ENCODE peak calls at places on chromosome 9, in eight cellular contexts. N is ureter; O is AG09309; Q is T-helper 9 cell; F is posterior cingulate gyrus; C is islet precursor cell; D is fibroblast of lung; B is stimulated activated CD8-positive, alpha-beta memory T cell treated with anti-CD3 and anti-CD28 coated beads, Interleukin-4, amount 100 ng/mL, for 4 hours. M is an unnamed sample.

GRCh38 chr9:134661791-134662142 is 20.2 kb downstream of the COL5A1 start:
- DNase-seq in N (no peak), O (peak; percentile 69), Q (no peak), F (no peak), C (peak; percentile 94), D (peak; percentile 86), B (no peak), M (no peak)

GRCh38 chr9:131461166-131461565 is 41.6 kb upstream of the POMT1 start:
- DNase-seq in N (no peak), O (no peak), Q (no peak), F (no peak), C (no peak), D (no peak), B (no peak), M (no peak)

GRCh38 chr9:134363450-134363849 is 37.2 kb downstream of the RXRA start:
- DNase-seq in N (no peak), O (no peak), Q (no peak), F (no peak), C (no peak), D (no peak), B (no peak), M (no peak)

GRCh38 chr9:87603854-87604490 is 106.3 kb downstream of the DAPK1 start:
- DNase-seq in N (no peak), O (no peak), Q (no peak), F (no peak), C (no peak), D (no peak), B (no peak), M (no peak)

GRCh38 chr9:111400564-111400898 is 70.5 kb upstream of the OR2K2 start:
- DNase-seq in N (no peak), O (no peak), Q (no peak), F (no peak), C (no peak), D (peak; percentile 54), B (no peak), M (no peak)

GRCh38 chr9:79616971-79617370 is 45.2 kb downstream of the TLE4 start:
- DNase-seq in N (no peak), O (no peak), Q (no peak), F (no peak), C (no peak), D (no peak), B (no peak), M (no peak)

GRCh38 chr9:97385626-97386264 is 26.2 kb upstream of the TDRD7 start:
- DNase-seq in N (no peak), O (no peak), Q (no peak), F (no peak), C (no peak), D (no peak), B (no peak), M (no peak)

GRCh38 chr9:134055981-134056461 is 11.8 kb downstream of the BRD3 start:
- DNase-seq in N (peak; percentile 80), O (peak; percentile 69), Q (no peak), F (peak; percentile 54), C (no peak), D (peak; percentile 82), B (no peak), M (no peak)

GRCh38 chr9:95874989-95875304 is 544 bp upstream of the ERCC6L2 start:
- DNase-seq in N (peak; percentile 65), O (no peak), Q (peak; percentile 42), F (no peak), C (peak; percentile 59), D (no peak), B (peak; percentile 32), M (peak; percentile 56)

GRCh38 chr9:94478755-94479730 is 75.8 kb upstream of the PCAT7 start:
- DNase-seq in N (no peak), O (no peak), Q (no peak), F (no peak), C (no peak), D (no peak), B (no peak), M (no peak)

GRCh38 chr9:34114436-34114835 is 12.1 kb downstream of the DCAF12 start:
- DNase-seq in N (no peak), O (no peak), Q (no peak), F (no peak), C (no peak), D (peak; percentile 11), B (no peak), M (no peak)

GRCh38 chr9:136688274-136689107 is 1.2 kb upstream of the AGPAT2 start:
- DNase-seq in N (no peak), O (no peak), Q (no peak), F (no peak), C (no peak), D (no peak), B (no peak), M (peak; percentile 34)

GRCh38 chr9:109816490-109816889 is 36.5 kb downstream of the PALM2AKAP2 start:
- DNase-seq in N (no peak), O (peak; percentile 93), Q (no peak), F (no peak), C (peak; percentile 74), D (peak; percentile 100), B (no peak), M (no peak)

GRCh38 chr9:96651626-96652025 is 3.5 kb downstream of the PRXL2C start:
- DNase-seq in N (no peak), O (no peak), Q (no peak), F (no peak), C (no peak), D (no peak), B (no peak), M (no peak)

GRCh38 chr9:17528859-17529258 is 50.0 kb upstream of the SH3GL2 start:
- DNase-seq in N (no peak), O (no peak), Q (no peak), F (no peak), C (no peak), D (no peak), B (no peak), M (peak; percentile 24)

GRCh38 chr9:122132539-122132938 is 27.0 kb downstream of the NDUFA8 start:
- DNase-seq in N (no peak), O (no peak), Q (no peak), F (no peak), C (no peak), D (no peak), B (no peak), M (no peak)

GRCh38 chr9:86764230-86765039 is 182.9 kb downstream of the GAS1 start:
- DNase-seq in N (no peak), O (no peak), Q (no peak), F (no peak), C (no peak), D (no peak), B (no peak), M (no peak)

GRCh38 chr9:16236882-16237281 is 633.6 kb downstream of the BNC2 start:
- DNase-seq in N (no peak), O (no peak), Q (no peak), F (no peak), C (no peak), D (peak; percentile 82), B (no peak), M (no peak)

GRCh38 chr9:127049581-127049980 is 72.9 kb downstream of the ANGPTL2 start:
- DNase-seq in N (no peak), O (no peak), Q (no peak), F (no peak), C (peak; percentile 23), D (peak; percentile 42), B (no peak), M (no peak)

GRCh38 chr9:75186767-75187380 is 98.6 kb downstream of the OSTF1 start:
- DNase-seq in N (no peak), O (no peak), Q (no peak), F (no peak), C (no peak), D (no peak), B (no peak), M (peak; percentile 14)

GRCh38 chr9:122354536-122355199 is 16.2 kb upstream of the PTGS1 start:
- DNase-seq in N (no peak), O (no peak), Q (no peak), F (no peak), C (no peak), D (no peak), B (no peak), M (no peak)

GRCh38 chr9:20551236-20551635 is 71.1 kb downstream of the MLLT3 start:
- DNase-seq in N (no peak), O (no peak), Q (no peak), F (no peak), C (no peak), D (peak; percentile 36), B (no peak), M (no peak)

GRCh38 chr9:133892193-133892920 is 99.8 kb downstream of the VAV2 start:
- DNase-seq in N (no peak), O (no peak), Q (no peak), F (no peak), C (no peak), D (no peak), B (no peak), M (no peak)

GRCh38 chr9:79154806-79155205 is 417.0 kb upstream of the TLE4 start:
- DNase-seq in N (no peak), O (no peak), Q (no peak), F (no peak), C (no peak), D (no peak), B (no peak), M (no peak)

GRCh38 chr9:108519417-108519816 is 336.4 kb downstream of the ACTL7B start:
- DNase-seq in N (no peak), O (no peak), Q (no peak), F (no peak), C (no peak), D (no peak), B (no peak), M (no peak)

GRCh38 chr9:95124582-95125359 is 192.7 kb downstream of the FANCC start:
- DNase-seq in N (peak; percentile 43), O (no peak), Q (no peak), F (no peak), C (peak; percentile 78), D (no peak), B (no peak), M (peak; percentile 57)